ENCODE peak calls at places on chromosomes 13 and 19, in four cellular contexts. One of them, this sample, is unnamed.

GRCh38 chr19:6271251-6271650 is 8.5 kb downstream of the MLLT1 start:
- DNase-seq in K562: peak; percentile 56
- DNase-seq in endothelial cell of umbilical vein: peak; percentile 32
- DNase-seq in GM12878: no peak
- DNase-seq in this sample: peak; percentile 43

GRCh38 chr19:6540918-6541689 is 10.3 kb downstream of the TNFSF9 start:
- DNase-seq in K562: no peak
- DNase-seq in GM12878: no peak
- DNase-seq in endothelial cell of umbilical vein: no peak
- DNase-seq in this sample: no peak

GRCh38 chr13:94352057-94352456 is 127.4 kb downstream of the DCT start:
- DNase-seq in K562: no peak
- DNase-seq in endothelial cell of umbilical vein: no peak
- DNase-seq in GM12878: no peak
- DNase-seq in this sample: peak; percentile 31

GRCh38 chr19:15251749-15252397 is 19.6 kb upstream of the EPHX3 start:
- DNase-seq in GM12878: no peak
- DNase-seq in K562: peak; percentile 68
- DNase-seq in endothelial cell of umbilical vein: peak; percentile 73
- DNase-seq in this sample: peak; percentile 96

GRCh38 chr13:72125561-72125960 is 258.6 kb upstream of the DACH1 start:
- DNase-seq in endothelial cell of umbilical vein: no peak
- DNase-seq in GM12878: no peak
- DNase-seq in K562: no peak
- DNase-seq in this sample: no peak

GRCh38 chr13:48265217-48265815 is 32.3 kb downstream of the ITM2B start:
- DNase-seq in endothelial cell of umbilical vein: no peak
- DNase-seq in K562: no peak
- DNase-seq in GM12878: peak; percentile 27
- DNase-seq in this sample: no peak

GRCh38 chr13:50400930-50401553 is 385.8 kb downstream of the KCNRG start:
- DNase-seq in GM12878: no peak
- DNase-seq in endothelial cell of umbilical vein: peak; percentile 48
- DNase-seq in K562: no peak
- DNase-seq in this sample: peak; percentile 92

GRCh38 chr19:6693681-6694080 is 23.7 kb upstream of the TNFSF14 start:
- DNase-seq in K562: peak; percentile 74
- DNase-seq in endothelial cell of umbilical vein: no peak
- DNase-seq in GM12878: no peak
- DNase-seq in this sample: no peak

GRCh38 chr13:80716610-80717081 is 375.7 kb upstream of the SPRY2 start:
- DNase-seq in GM12878: no peak
- DNase-seq in endothelial cell of umbilical vein: peak; percentile 28
- DNase-seq in K562: no peak
- DNase-seq in this sample: no peak

GRCh38 chr13:48567521-48568331 is 34.8 kb upstream of the RCBTB2 start:
- DNase-seq in K562: no peak
- DNase-seq in endothelial cell of umbilical vein: peak; percentile 11
- DNase-seq in GM12878: no peak
- DNase-seq in this sample: no peak

GRCh38 chr19:28731577-28731976 is 481.4 kb downstream of the UQCRFS1 start:
- DNase-seq in K562: no peak
- DNase-seq in GM12878: no peak
- DNase-seq in endothelial cell of umbilical vein: no peak
- DNase-seq in this sample: no peak

GRCh38 chr13:69793803-69794453 is 313.7 kb upstream of the ATXN8OS start:
- DNase-seq in endothelial cell of umbilical vein: no peak
- DNase-seq in GM12878: no peak
- DNase-seq in K562: no peak
- DNase-seq in this sample: no peak

GRCh38 chr13:97889803-97890202 is 63.7 kb upstream of the IPO5 start:
- DNase-seq in K562: no peak
- DNase-seq in GM12878: no peak
- DNase-seq in endothelial cell of umbilical vein: peak; percentile 4
- DNase-seq in this sample: no peak

GRCh38 chr19:44590245-44591059 is 22.9 kb upstream of the IGSF23 start:
- DNase-seq in endothelial cell of umbilical vein: peak; percentile 39
- DNase-seq in K562: no peak
- DNase-seq in GM12878: no peak
- DNase-seq in this sample: no peak

GRCh38 chr19:58227964-58228583 is 640 bp upstream of the ZNF544 start:
- DNase-seq in K562: no peak
- DNase-seq in GM12878: no peak
- DNase-seq in endothelial cell of umbilical vein: no peak
- DNase-seq in this sample: no peak

GRCh38 chr13:69970521-69970920 is 137.1 kb upstream of the ATXN8OS start:
- DNase-seq in K562: no peak
- DNase-seq in endothelial cell of umbilical vein: peak; percentile 82
- DNase-seq in GM12878: no peak
- DNase-seq in this sample: no peak

GRCh38 chr13:59671853-59672252 is 491.9 kb downstream of the DIAPH3 start:
- DNase-seq in endothelial cell of umbilical vein: peak; percentile 62
- DNase-seq in GM12878: no peak
- DNase-seq in K562: no peak
- DNase-seq in this sample: no peak

GRCh38 chr19:1074512-1075283 is 7.7 kb downstream of the ARHGAP45 start:
- DNase-seq in K562: peak; percentile 98
- DNase-seq in endothelial cell of umbilical vein: no peak
- DNase-seq in GM12878: no peak
- DNase-seq in this sample: no peak

GRCh38 chr19:35585844-35586243 is at the start of gene PMIS2:
- DNase-seq in GM12878: no peak
- DNase-seq in K562: peak; percentile 96
- DNase-seq in endothelial cell of umbilical vein: no peak
- DNase-seq in this sample: no peak

GRCh38 chr19:15303105-15303780 is 29.1 kb downstream of the BRD4 start:
- DNase-seq in K562: no peak
- DNase-seq in GM12878: no peak
- DNase-seq in endothelial cell of umbilical vein: no peak
- DNase-seq in this sample: peak; percentile 61

GRCh38 chr13:46605824-46606554 is 53.0 kb downstream of the LRCH1 start:
- DNase-seq in endothelial cell of umbilical vein: no peak
- DNase-seq in K562: no peak
- DNase-seq in GM12878: peak; percentile 77
- DNase-seq in this sample: no peak

GRCh38 chr19:54388803-54389144 is 24.0 kb upstream of the LAIR1 start:
- DNase-seq in endothelial cell of umbilical vein: no peak
- DNase-seq in K562: no peak
- DNase-seq in GM12878: no peak
- DNase-seq in this sample: no peak

GRCh38 chr13:25232937-25233515 is 54.3 kb downstream of the MTMR6 start:
- DNase-seq in GM12878: no peak
- DNase-seq in K562: peak; percentile 23
- DNase-seq in endothelial cell of umbilical vein: peak; percentile 39
- DNase-seq in this sample: peak; percentile 21

GRCh38 chr13:85698236-85698635 is 101.0 kb downstream of the SLITRK6 start:
- DNase-seq in endothelial cell of umbilical vein: no peak
- DNase-seq in GM12878: no peak
- DNase-seq in K562: no peak
- DNase-seq in this sample: peak; percentile 27

GRCh38 chr13:57969961-57970360 is 338.4 kb downstream of the PCDH17 start:
- DNase-seq in K562: no peak
- DNase-seq in endothelial cell of umbilical vein: peak; percentile 75
- DNase-seq in GM12878: no peak
- DNase-seq in this sample: no peak

GRCh38 chr19:42281175-42282035 is 12.4 kb downstream of the CIC start:
- DNase-seq in K562: peak; percentile 26
- DNase-seq in GM12878: no peak
- DNase-seq in endothelial cell of umbilical vein: peak; percentile 72
- DNase-seq in this sample: peak; percentile 41

GRCh38 chr13:45441633-45442032 is 23.1 kb upstream of the COG3 start:
- DNase-seq in endothelial cell of umbilical vein: peak; percentile 36
- DNase-seq in K562: no peak
- DNase-seq in GM12878: peak; percentile 60
- DNase-seq in this sample: peak; percentile 10

GRCh38 chr19:1672038-1672768 is 19.8 kb upstream of the TCF3 start:
- DNase-seq in K562: peak; percentile 84
- DNase-seq in endothelial cell of umbilical vein: no peak
- DNase-seq in GM12878: no peak
- DNase-seq in this sample: peak; percentile 30

GRCh38 chr13:46728777-46729176 is 68.2 kb downstream of the ESD start:
- DNase-seq in endothelial cell of umbilical vein: no peak
- DNase-seq in K562: peak; percentile 29
- DNase-seq in GM12878: no peak
- DNase-seq in this sample: no peak

GRCh38 chr13:97878421-97879375 is 74.8 kb upstream of the IPO5 start:
- DNase-seq in GM12878: no peak
- DNase-seq in K562: no peak
- DNase-seq in endothelial cell of umbilical vein: no peak
- DNase-seq in this sample: peak; percentile 34

GRCh38 chr13:74077847-74078246 is 56.4 kb downstream of the KLF12 start:
- DNase-seq in GM12878: no peak
- DNase-seq in K562: no peak
- DNase-seq in endothelial cell of umbilical vein: no peak
- DNase-seq in this sample: no peak

DNA sequence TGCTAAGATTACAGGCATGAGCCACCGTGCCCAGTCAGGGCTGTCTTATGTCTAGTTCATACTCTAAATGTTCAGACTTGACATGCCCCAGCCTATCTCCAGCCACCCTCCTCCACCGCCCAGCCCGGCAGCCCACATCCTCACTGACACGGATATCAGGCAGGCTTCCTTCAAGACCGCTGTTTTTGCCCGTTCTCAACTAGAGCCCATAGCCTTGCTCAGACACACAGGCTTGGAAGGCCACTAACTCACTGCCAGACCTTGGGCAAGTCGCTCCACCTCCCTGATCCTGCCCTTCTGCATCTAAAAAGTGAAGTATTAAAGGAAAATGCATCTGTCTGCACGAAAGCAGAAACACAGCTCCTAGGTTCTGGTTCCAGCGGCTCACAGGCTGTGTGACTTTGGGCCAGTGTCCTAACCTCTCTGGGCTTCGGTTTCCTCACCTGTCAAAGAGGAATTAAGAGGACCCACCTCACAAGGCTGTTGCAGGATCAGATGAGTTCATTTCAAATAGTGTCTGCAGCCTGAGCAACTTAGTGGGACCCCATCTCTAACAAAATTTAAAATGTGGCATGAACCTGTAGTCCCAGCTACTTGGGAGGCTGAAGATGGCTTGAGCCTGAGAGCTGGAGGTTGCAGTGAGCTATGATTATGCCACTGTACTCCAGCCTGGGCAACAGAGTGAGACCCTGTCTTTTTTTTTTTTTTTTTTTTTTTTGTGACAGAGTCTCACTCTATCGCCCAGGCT is 14.5 kb upstream of the CERS4 start:
- DNase-seq in K562: no peak
- DNase-seq in GM12878: no peak
- DNase-seq in endothelial cell of umbilical vein: no peak
- DNase-seq in this sample: no peak
- TF ChIP-seq FOS in K562: no peak
- TF ChIP-seq FOS in GM12878: no peak
- TF ChIP-seq FOS in endothelial cell of umbilical vein: no peak
- TF ChIP-seq FOS in this sample: no peak

DNA sequence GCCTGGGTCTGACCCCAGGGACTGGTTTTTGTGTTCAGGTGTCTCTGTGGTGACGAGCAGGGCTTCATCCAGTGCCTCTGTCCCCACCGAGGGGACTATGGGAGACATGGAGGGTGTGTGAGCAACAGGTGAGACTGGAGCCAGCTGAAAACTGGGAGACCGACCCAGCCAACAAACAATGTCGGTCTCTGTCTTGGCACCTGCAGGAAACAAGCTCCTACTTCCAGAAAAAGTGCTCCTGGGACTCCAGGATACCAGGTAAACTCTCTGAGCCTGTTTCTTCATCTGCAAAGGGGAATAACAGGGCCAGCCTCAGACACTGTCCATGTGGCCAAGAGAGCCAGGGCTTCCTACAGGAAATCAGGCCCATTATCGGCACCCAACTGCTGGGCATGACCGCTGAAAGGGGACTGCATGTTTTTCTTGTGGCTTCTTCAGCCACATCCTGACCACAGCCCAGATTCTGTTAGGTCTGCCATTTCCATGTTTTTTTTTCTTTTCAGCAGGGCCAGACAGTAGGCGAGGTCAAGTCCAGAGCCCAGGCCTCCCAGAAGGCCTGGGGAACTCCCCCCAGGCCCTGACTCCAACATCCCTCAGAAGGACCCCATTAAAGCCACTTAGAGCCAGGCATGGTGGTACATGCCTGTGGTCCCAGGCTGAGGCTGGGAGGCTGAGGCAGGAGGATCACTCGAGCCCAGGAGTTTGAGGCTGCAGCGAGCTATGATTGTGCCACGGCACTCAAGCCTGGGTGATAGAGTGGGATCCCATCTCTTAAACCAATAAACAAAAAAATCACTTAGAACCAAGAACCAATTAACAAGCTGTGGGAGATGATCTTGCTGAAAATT is 833 bp upstream of the BST2 start:
- DNase-seq in K562: peak; percentile 41
- DNase-seq in GM12878: no peak
- DNase-seq in endothelial cell of umbilical vein: peak; percentile 41
- DNase-seq in this sample: no peak
- TF ChIP-seq FOS in K562: no peak
- TF ChIP-seq FOS in GM12878: no peak
- TF ChIP-seq FOS in endothelial cell of umbilical vein: no peak
- TF ChIP-seq FOS in this sample: no peak

GRCh38 chr13:92941167-92941566 is 285.4 kb upstream of the GPC6 start:
- DNase-seq in GM12878: no peak
- DNase-seq in endothelial cell of umbilical vein: no peak
- DNase-seq in K562: no peak
- DNase-seq in this sample: no peak

DNA sequence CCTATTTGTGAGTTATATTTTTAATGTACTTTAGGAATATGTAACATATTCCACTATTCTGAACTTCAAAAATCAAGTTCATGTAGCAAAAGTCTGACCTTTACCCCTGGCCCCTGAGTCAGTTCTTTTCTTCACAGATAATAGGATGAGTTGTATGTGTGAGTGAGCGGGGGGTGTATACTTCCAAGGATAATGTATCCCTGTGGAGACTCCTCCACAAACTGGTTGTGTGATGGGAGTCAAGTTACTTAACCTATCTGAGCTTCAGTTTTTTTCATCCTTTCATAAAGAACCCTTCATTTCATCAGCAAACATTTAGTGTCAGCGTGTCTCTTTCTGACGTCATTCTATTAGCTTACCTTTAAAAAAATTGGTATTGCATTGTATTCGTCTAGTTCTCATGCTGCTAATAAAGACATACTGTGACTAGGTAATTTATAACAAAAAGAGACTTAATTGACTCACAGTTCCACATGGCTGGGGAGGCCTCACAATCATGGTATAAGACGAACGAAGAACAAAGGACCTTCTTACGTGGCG is 288.1 kb upstream of the GPC6 start:
- DNase-seq in endothelial cell of umbilical vein: no peak
- DNase-seq in GM12878: no peak
- DNase-seq in K562: no peak
- DNase-seq in this sample: no peak
- TF ChIP-seq FOS in endothelial cell of umbilical vein: no peak
- TF ChIP-seq FOS in GM12878: no peak
- TF ChIP-seq FOS in K562: no peak
- TF ChIP-seq FOS in this sample: no peak

GRCh38 chr19:33957804-33958203 is 161.1 kb downstream of the KCTD15 start:
- DNase-seq in endothelial cell of umbilical vein: no peak
- DNase-seq in K562: no peak
- DNase-seq in GM12878: no peak
- DNase-seq in this sample: no peak

GRCh38 chr19:33960566-33960965 is 163.9 kb downstream of the KCTD15 start:
- DNase-seq in K562: no peak
- DNase-seq in GM12878: no peak
- DNase-seq in endothelial cell of umbilical vein: no peak
- DNase-seq in this sample: no peak

GRCh38 chr19:33962161-33962560 is 165.5 kb downstream of the KCTD15 start:
- DNase-seq in endothelial cell of umbilical vein: no peak
- DNase-seq in GM12878: no peak
- DNase-seq in K562: no peak
- DNase-seq in this sample: no peak

GRCh38 chr19:33963514-33963913 is 166.8 kb downstream of the KCTD15 start:
- DNase-seq in endothelial cell of umbilical vein: no peak
- DNase-seq in K562: no peak
- DNase-seq in GM12878: no peak
- DNase-seq in this sample: no peak
- TF ChIP-seq FOS in endothelial cell of umbilical vein: no peak
- TF ChIP-seq FOS in K562: no peak
- TF ChIP-seq FOS in GM12878: no peak
- TF ChIP-seq FOS in this sample: no peak

This sample was measured in IMR-90.